ENCODE peak calls at places on chromosomes 1 and 21, in ten cellular contexts. K, O, Z, D, B, L, T, U, F and N are unnamed samples. For H3K36me3, the result is how much of the 10 kb centered on the place peaks cover.

GRCh38 chr1:38125837-38126520 is 79.4 kb upstream of the POU3F1 start:
- DNase-seq in U (no peak), K (peak), L (no peak), T (no peak), F (no peak), Z (no peak), O (no peak), B (no peak), D (peak), N (no peak)

GRCh38 chr1:27598902-27599528 is 4.9 kb downstream of the AHDC1 start:
- DNase-seq in Z (no peak), K (peak), U (no peak), L (no peak), T (no peak), O (peak), B (no peak), D (no peak), F (no peak), N (peak)

GRCh38 chr1:66022904-66023620 is 230.4 kb downstream of the PDE4B start:
- DNase-seq in B (no peak), L (no peak), F (no peak), Z (peak), T (no peak), O (no peak), K (no peak), U (no peak), D (no peak), N (no peak)

GRCh38 chr1:109213345-109213823 is 334 bp upstream of the SARS1 start:
- DNase-seq in D (no peak), K (no peak), L (no peak), U (peak), Z (no peak), B (no peak), O (no peak), F (no peak), T (no peak), N (no peak)

GRCh38 chr21:45014747-45015468 is 59.5 kb upstream of the ADARB1 start:
- DNase-seq in T (no peak), Z (no peak), O (peak), L (no peak), U (no peak), F (no peak), K (no peak), B (no peak), D (no peak), N (no peak)

GRCh38 chr1:239976130-239976968 is 115.3 kb upstream of the FMN2 start:
- DNase-seq in L (no peak), O (no peak), F (peak), K (no peak), U (no peak), D (peak), Z (peak), B (peak), T (peak), N (peak)

GRCh38 chr1:51520700-51521248 is 1.7 kb upstream of the EPS15 start:
- DNase-seq in F (peak), D (no peak), O (no peak), U (no peak), L (no peak), Z (no peak), K (no peak), B (no peak), T (peak), N (no peak)

GRCh38 chr1:53500184-53501064 is 41.2 kb downstream of the DMRTB1 start:
- DNase-seq in F (no peak), K (no peak), Z (no peak), D (no peak), L (no peak), B (no peak), U (no peak), T (no peak), O (no peak), N (no peak)

GRCh38 chr1:244768186-244768585 is 67.3 kb upstream of the COX20 start:
- DNase-seq in B (no peak), D (no peak), U (no peak), L (no peak), O (no peak), T (no peak), K (no peak), F (no peak), Z (no peak), N (no peak)

GRCh38 chr1:9573723-9574122 is 15.0 kb upstream of the TMEM201 start:
- DNase-seq in B (no peak), D (no peak), K (no peak), U (no peak), O (no peak), F (no peak), Z (peak), T (peak), L (no peak), N (no peak)

GRCh38 chr21:31929548-31929947 is 56.7 kb downstream of the HUNK start:
- DNase-seq in K (no peak), U (no peak), F (peak), B (no peak), O (no peak), L (no peak), T (no peak), D (no peak), Z (no peak), N (no peak)

GRCh38 chr1:175133693-175134435 is 58.7 kb downstream of the KIAA0040 start:
- DNase-seq in U (peak), F (no peak), D (no peak), O (no peak), K (no peak), L (no peak), B (no peak), Z (no peak), T (no peak), N (peak)

GRCh38 chr1:156663178-156663577 is 14.0 kb downstream of the NES start:
- DNase-seq in L (no peak), U (no peak), B (no peak), Z (no peak), D (no peak), F (no peak), O (peak), T (no peak), K (peak), N (no peak)

GRCh38 chr1:47582891-47583608 is 145.2 kb downstream of the FOXD2 start:
- DNase-seq in K (no peak), T (no peak), U (peak), Z (no peak), F (no peak), D (no peak), L (no peak), O (no peak), B (no peak), N (no peak)

GRCh38 chr1:170360601-170361000 is 171.4 kb upstream of the GORAB start:
- DNase-seq in K (no peak), T (no peak), U (no peak), L (no peak), B (no peak), F (no peak), Z (no peak), D (no peak), O (no peak), N (no peak)

GRCh38 chr1:197178998-197179397 is 32.5 kb upstream of the ASPM start:
- DNase-seq in O (no peak), K (no peak), T (no peak), F (no peak), L (no peak), Z (no peak), D (peak), B (no peak), U (no peak), N (no peak)

GRCh38 chr1:79848316-79848715 is 841.8 kb upstream of the ADGRL4 start:
- DNase-seq in F (no peak), L (no peak), B (no peak), U (no peak), O (no peak), T (no peak), D (peak), Z (no peak), K (no peak), N (no peak)

GRCh38 chr1:103084176-103084575 is 24.1 kb downstream of the COL11A1 start:
- DNase-seq in Z (no peak), L (no peak), B (no peak), D (no peak), T (no peak), K (no peak), O (no peak), U (no peak), F (no peak), N (no peak)

GRCh38 chr1:177208920-177209319 is 38.2 kb downstream of the BRINP2 start:
- DNase-seq in U (no peak), T (no peak), D (no peak), K (no peak), L (no peak), B (no peak), F (no peak), Z (no peak), O (no peak), N (no peak)

GRCh38 chr1:195939844-195940243 is 668.4 kb downstream of the KCNT2 start:
- DNase-seq in D (no peak), L (no peak), U (no peak), B (no peak), F (no peak), T (no peak), K (no peak), Z (peak), O (no peak), N (no peak)

GRCh38 chr1:227913446-227913968 is 34.2 kb downstream of the WNT9A start:
- DNase-seq in T (no peak), K (no peak), Z (peak), F (no peak), O (no peak), L (no peak), B (no peak), D (no peak), U (no peak), N (no peak)

GRCh38 chr1:185297986-185298385 is 19.1 kb downstream of the IVNS1ABP start:
- DNase-seq in U (no peak), F (no peak), K (no peak), Z (no peak), T (no peak), L (no peak), D (peak), O (no peak), B (no peak), N (no peak)

GRCh38 chr1:25711555-25712298 is 88.3 kb upstream of the SELENON start:
- DNase-seq in U (no peak), L (no peak), Z (no peak), F (peak), T (peak), B (no peak), D (no peak), O (no peak), K (peak), N (no peak)

GRCh38 chr1:229217716-229218115 is 53.2 kb upstream of the RAB4A start:
- DNase-seq in O (no peak), B (no peak), D (peak), F (no peak), T (no peak), U (no peak), K (no peak), Z (no peak), L (no peak), N (no peak)

GRCh38 chr1:179082308-179083030 is 599 bp downstream of the TOR3A start:
- DNase-seq in F (peak), D (peak), T (peak), U (no peak), K (peak), Z (peak), L (no peak), B (peak), O (peak), N (peak)

GRCh38 chr1:116404699-116405098 is 31.7 kb downstream of the ATP1A1 start:
- DNase-seq in Z (no peak), L (no peak), F (no peak), D (peak), K (no peak), O (no peak), B (no peak), T (no peak), U (peak), N (no peak)

GRCh38 chr1:154936416-154937050 is at the start of gene PMVK:
- DNase-seq in Z (peak), T (peak), K (peak), U (peak), F (peak), B (peak), L (peak), D (peak), O (peak), N (peak)

GRCh38 chr1:33147997-33148314 is 33.9 kb downstream of the TRIM62 start:
- DNase-seq in F (no peak), U (no peak), L (no peak), O (no peak), D (no peak), Z (peak), T (no peak), K (no peak), B (no peak), N (no peak)

GRCh38 chr1:180981596-180982387 is 40.9 kb downstream of the STX6 start:
- DNase-seq in Z (peak), L (no peak), D (no peak), K (no peak), O (no peak), U (no peak), T (peak), B (no peak), F (peak), N (no peak)

GRCh38 chr1:35988237-35988636 is 57.3 kb downstream of the AGO3 start:
- DNase-seq in Z (no peak), T (no peak), U (no peak), L (no peak), D (no peak), B (no peak), F (no peak), O (no peak), K (no peak), N (no peak)

GRCh38 chr1:57966751-57967406 is 543.0 kb upstream of the DAB1 start:
- DNase-seq in O (no peak), B (no peak), F (no peak), T (no peak), L (no peak), K (no peak), D (no peak), U (no peak), Z (peak), N (no peak)

GRCh38 chr1:183239793-183240625 is 53.9 kb downstream of the LAMC2 start:
- DNase-seq in B (no peak), F (no peak), T (no peak), D (no peak), K (peak), O (no peak), U (peak), Z (no peak), L (no peak), N (no peak)

GRCh38 chr1:39729030-39729429 is 9.7 kb upstream of the PPIE start:
- DNase-seq in U (no peak), K (no peak), T (no peak), F (no peak), B (no peak), Z (no peak), D (no peak), L (no peak), O (no peak), N (peak)

GRCh38 chr1:16243936-16244649 is 7.1 kb upstream of the CPLANE2 start:
- DNase-seq in U (peak), B (peak), O (peak), L (no peak), Z (peak), K (peak), T (peak), D (peak), F (peak), N (peak)

GRCh38 chr1:3774503-3775247 is 2.1 kb downstream of the SMIM1 start:
- DNase-seq in F (no peak), T (no peak), L (no peak), K (no peak), Z (no peak), B (no peak), U (no peak), D (no peak), O (no peak), N (peak)

GRCh38 chr1:101526813-101527212 is 290.0 kb downstream of the S1PR1 start:
- DNase-seq in B (no peak), F (no peak), L (no peak), O (no peak), Z (no peak), K (no peak), D (no peak), U (no peak), T (no peak), N (no peak)

GRCh38 chr21:38989745-38990423 is 184.2 kb downstream of the ETS2 start:
- DNase-seq in T (no peak), K (peak), F (no peak), Z (no peak), B (no peak), O (no peak), L (peak), U (no peak), D (no peak), N (no peak)
- H3K4me3 ChIP-seq in T (no peak), K (no peak), F (no peak), Z (peak), B (no peak), O (no peak), L (no peak), U (no peak), D (no peak), N (no peak)

DNA sequence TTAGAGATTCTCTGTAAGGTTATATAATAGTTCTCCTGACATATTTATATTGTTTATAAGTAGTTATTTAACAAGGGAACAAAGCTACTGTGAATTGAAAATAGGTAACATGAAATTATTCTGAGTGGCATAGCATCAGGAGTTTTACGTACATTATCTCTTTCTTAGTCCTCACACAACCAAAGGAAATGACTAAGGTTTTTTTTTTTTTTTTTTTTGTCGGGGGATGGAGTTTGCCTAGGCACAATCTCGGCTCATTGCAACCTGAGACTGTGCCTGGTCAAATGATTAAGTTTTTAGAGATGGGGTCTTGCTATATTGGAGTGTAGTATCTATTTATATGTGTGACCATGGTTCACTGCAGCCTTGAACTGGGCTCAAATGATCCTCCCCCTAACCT is 24.9 kb downstream of the TMED5 start:
- DNase-seq in Z (peak), F (no peak), D (no peak), B (no peak), K (no peak), O (no peak), L (no peak), U (no peak), T (no peak), N (no peak)
- H3K36me3 ChIP-seq in Z (under half), F (under half), D (under half), B (half or more), K (under half), O (under half), L (under half), U (under half), T (half or more), N (half or more)

GRCh38 chr1:84164156-84164555 is 20.1 kb downstream of the PRKACB start:
- DNase-seq in F (no peak), D (no peak), B (no peak), U (no peak), T (no peak), L (no peak), O (no peak), K (no peak), Z (no peak), N (no peak)
- H3K4me3 ChIP-seq in F (no peak), D (no peak), B (no peak), U (no peak), T (peak), L (no peak), O (no peak), K (no peak), Z (no peak), N (peak)

DNA sequence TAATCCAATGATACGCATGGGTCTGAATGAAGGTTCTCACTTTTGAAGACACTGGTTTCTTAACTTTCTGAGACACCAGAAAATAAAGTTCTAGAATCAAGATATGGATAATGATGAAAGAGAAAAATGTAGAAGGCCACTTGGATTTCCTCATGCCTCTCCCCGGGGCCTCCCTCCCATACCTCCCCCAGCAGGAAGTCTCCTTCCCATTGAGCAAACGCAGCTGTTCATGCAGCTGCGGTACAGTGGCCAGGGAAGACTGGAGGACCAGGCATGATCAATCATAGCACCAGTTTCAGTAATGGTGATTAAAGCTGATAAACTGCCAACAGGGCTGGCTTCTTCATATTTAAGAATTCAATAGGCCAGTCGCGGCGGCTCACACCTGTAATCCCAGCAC is 10.9 kb upstream of the UBR4 start:
- DNase-seq in L (no peak), Z (no peak), U (no peak), F (no peak), K (peak), B (no peak), O (no peak), D (no peak), T (no peak), N (no peak)
- H3K36me3 ChIP-seq in L (under half), Z (half or more), U (half or more), F (under half), K (under half), B (half or more), O (under half), D (half or more), T (half or more), N (half or more)

GRCh38 chr21:39388811-39389155 is 39.9 kb upstream of the HMGN1 start:
- DNase-seq in F (no peak), D (no peak), K (no peak), O (no peak), Z (no peak), U (no peak), T (no peak), L (no peak), B (no peak), N (no peak)

GRCh38 chr21:39388038-39388810 is 39.3 kb upstream of the HMGN1 start:
- DNase-seq in B (peak), D (peak), U (peak), L (no peak), K (peak), F (peak), O (peak), Z (peak), T (peak), N (peak)

GRCh38 chr21:39390212-39390765 is 41.4 kb upstream of the HMGN1 start:
- DNase-seq in B (no peak), U (no peak), D (no peak), L (no peak), T (no peak), Z (peak), K (no peak), O (no peak), F (no peak), N (no peak)

GRCh38 chr21:39392981-39393380 is 44.1 kb upstream of the HMGN1 start:
- DNase-seq in U (no peak), L (no peak), B (no peak), T (no peak), D (no peak), Z (no peak), K (no peak), F (no peak), O (no peak), N (no peak)

DNA sequence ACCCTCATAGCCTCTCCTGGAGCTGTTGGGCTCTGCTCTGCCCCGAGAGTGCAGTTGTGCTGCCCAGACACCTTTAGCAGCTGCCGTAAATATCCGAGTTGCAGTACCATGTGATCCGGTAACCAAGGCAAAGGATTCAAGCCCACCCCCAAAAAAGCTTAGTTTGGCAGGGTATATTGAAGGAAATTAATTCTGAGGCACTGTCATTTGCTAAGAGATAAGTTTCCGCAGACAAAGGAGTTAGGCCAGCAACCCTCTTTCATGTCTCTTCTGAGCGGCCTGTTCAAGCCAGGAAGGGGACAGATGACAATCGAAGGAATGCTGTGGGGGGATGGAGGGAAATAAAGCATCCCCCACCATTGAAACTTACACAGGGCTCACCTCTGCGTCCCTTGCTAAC is 43.4 kb upstream of the HMGN1 start:
- DNase-seq in K (no peak), O (no peak), B (no peak), T (no peak), Z (no peak), L (no peak), D (no peak), U (no peak), F (no peak), N (no peak)
- H3K4me3 ChIP-seq in K (no peak), O (no peak), B (no peak), T (no peak), Z (no peak), L (no peak), D (no peak), U (no peak), F (no peak), N (no peak)